ENCODE peak calls at places on chromosome 14, in eight cellular contexts. T is tibial nerve; I is mesothelial cell of epicardium; O is upper lobe of left lung; Z is astrocyte of the spinal cord; V is left ventricle myocardium inferior; Y is CD4-positive, alpha-beta T cell; C is GM23338. K is an unnamed sample.

GRCh38 chr14:64706552-64707193 is 2.4 kb downstream of the PLEKHG3 start:
- DNase-seq in Z (no peak), I (no peak), O (no peak), C (peak), Y (no peak), T (no peak), V (no peak), K (peak)

GRCh38 chr14:105843444-105844046 is 317.2 kb downstream of the TMEM121 start:
- DNase-seq in C (no peak), Z (no peak), O (peak), I (no peak), Y (no peak), T (no peak), V (no peak), K (no peak)

GRCh38 chr14:27536748-27537147 is 938.9 kb upstream of the NOVA1 start:
- DNase-seq in C (no peak), T (no peak), I (no peak), V (no peak), Y (no peak), Z (no peak), O (no peak), K (no peak)

GRCh38 chr14:90544971-90545370 is 148.1 kb downstream of the CALM1 start:
- DNase-seq in T (no peak), Z (no peak), C (no peak), O (no peak), Y (no peak), V (no peak), I (no peak), K (no peak)

GRCh38 chr14:65352964-65353530 is 59.5 kb upstream of the FUT8 start:
- DNase-seq in Y (no peak), T (no peak), C (no peak), V (no peak), Z (no peak), O (no peak), I (no peak), K (no peak)

GRCh38 chr14:32709072-32709471 is 229.6 kb upstream of the NPAS3 start:
- DNase-seq in O (no peak), V (no peak), Y (no peak), T (peak), Z (peak), I (no peak), C (no peak), K (no peak)

GRCh38 chr14:103718572-103718971 is 3.0 kb downstream of the ZFYVE21 start:
- DNase-seq in I (no peak), C (no peak), V (no peak), T (no peak), Z (peak), O (no peak), Y (no peak), K (no peak)

GRCh38 chr14:105313381-105314286 is 914 bp upstream of the PACS2 start:
- DNase-seq in I (peak), C (peak), V (no peak), Y (no peak), O (no peak), T (peak), Z (no peak), K (no peak)

GRCh38 chr14:63717704-63718103 is 10.2 kb downstream of the SGPP1 start:
- DNase-seq in V (no peak), Y (no peak), T (no peak), O (no peak), C (peak), I (no peak), Z (peak), K (no peak)

GRCh38 chr14:80049055-80049454 is 162.2 kb downstream of the DIO2 start:
- DNase-seq in I (no peak), T (no peak), O (no peak), V (no peak), C (no peak), Z (peak), Y (no peak), K (no peak)

GRCh38 chr14:76968621-76969063 is 59.9 kb downstream of the IRF2BPL start:
- DNase-seq in O (no peak), V (no peak), I (no peak), C (peak), Y (no peak), Z (peak), T (no peak), K (no peak)

GRCh38 chr14:61486930-61487495 is 165.6 kb downstream of the PRKCH start:
- DNase-seq in V (no peak), T (no peak), Z (no peak), Y (no peak), C (no peak), I (no peak), O (peak), K (no peak)

GRCh38 chr14:21572604-21573003 is 7.3 kb downstream of the OR10G3 start:
- DNase-seq in I (no peak), C (no peak), V (no peak), O (no peak), Z (no peak), Y (no peak), T (no peak), K (no peak)

GRCh38 chr14:68176687-68177086 is 357.1 kb downstream of the RAD51B start:
- DNase-seq in O (no peak), Z (no peak), Y (no peak), I (no peak), T (no peak), V (no peak), C (no peak), K (no peak)

GRCh38 chr14:104138891-104139459 is 588 bp downstream of the KIF26A start:
- DNase-seq in C (no peak), Z (no peak), Y (no peak), V (peak), I (peak), T (no peak), O (no peak), K (peak)

GRCh38 chr14:67620217-67620789 is 583 bp downstream of the ARG2 start:
- DNase-seq in V (no peak), Y (no peak), I (no peak), T (no peak), C (peak), O (peak), Z (peak), K (no peak)

GRCh38 chr14:75969891-75970290 is 11.9 kb downstream of the TGFB3 start:
- DNase-seq in O (no peak), Z (no peak), I (no peak), V (no peak), Y (no peak), C (no peak), T (no peak), K (no peak)

GRCh38 chr14:68977741-68978549 is 1.2 kb downstream of the ACTN1 start:
- DNase-seq in I (no peak), O (peak), V (peak), T (peak), Y (peak), C (peak), Z (peak), K (no peak)

GRCh38 chr14:64801800-64802199 is 77.9 kb downstream of the SPTB start:
- DNase-seq in C (peak), I (no peak), T (no peak), O (no peak), V (no peak), Z (peak), Y (no peak), K (no peak)

GRCh38 chr14:102751088-102751487 is 26.2 kb upstream of the TRAF3 start:
- DNase-seq in C (no peak), O (no peak), T (no peak), V (no peak), Z (no peak), Y (no peak), I (no peak), K (no peak)

GRCh38 chr14:32703246-32703645 is 235.4 kb upstream of the NPAS3 start:
- DNase-seq in O (no peak), C (no peak), Z (peak), V (no peak), I (no peak), T (peak), Y (no peak), K (no peak)

DNA sequence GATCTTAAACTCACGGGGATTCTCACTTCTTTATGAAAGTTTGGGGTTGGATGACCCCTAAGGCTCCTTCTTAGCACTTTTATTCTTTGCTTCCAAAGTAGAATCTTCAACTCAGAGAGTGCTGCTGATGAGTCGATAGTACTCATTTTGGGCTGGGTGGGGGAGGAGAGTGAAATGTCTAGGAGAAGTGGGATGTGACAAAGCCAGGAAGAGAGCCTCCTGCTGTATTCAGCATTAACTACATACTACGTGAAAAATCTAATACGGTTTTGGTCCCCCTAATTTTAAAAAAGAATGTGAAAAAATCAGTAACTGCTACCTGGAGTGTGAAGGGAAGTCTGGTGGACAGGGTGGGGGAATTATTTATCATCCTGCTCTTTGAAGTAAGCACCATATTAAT is 148.3 kb downstream of the SAMD4A start:
- DNase-seq in C (peak), Y (no peak), T (no peak), O (no peak), Z (no peak), V (no peak), I (no peak), K (no peak)
- TF ChIP-seq CTCF in C (peak), Y (no peak), T (no peak), O (no peak), Z (peak), V (peak), I (no peak), K (no peak)

DNA sequence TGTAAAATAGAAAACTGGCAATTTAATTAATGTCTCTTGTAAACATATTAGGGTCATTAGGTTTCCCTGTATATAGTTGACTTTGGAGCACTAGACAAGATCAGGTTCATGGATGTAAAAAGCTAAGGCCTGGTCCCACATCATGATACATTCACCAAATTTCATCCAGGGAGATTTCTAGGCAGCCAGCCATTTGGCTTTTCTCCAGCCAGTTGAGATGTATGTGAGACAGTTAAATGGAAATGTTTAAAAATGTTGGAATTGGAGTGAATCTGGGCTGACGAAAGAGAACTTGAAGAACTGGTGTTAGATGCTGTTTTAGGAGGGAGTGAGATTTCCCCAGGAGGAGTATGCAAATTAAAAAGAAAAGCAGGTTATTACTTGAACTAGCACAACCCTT is 41.8 kb upstream of the CLEC14A start:
- DNase-seq in Z (peak), I (no peak), C (no peak), Y (no peak), V (no peak), T (no peak), O (no peak), K (no peak)
- TF ChIP-seq CTCF in Z (no peak), I (no peak), C (no peak), Y (no peak), V (no peak), T (no peak), O (no peak), K (no peak)

GRCh38 chr14:52950410-52950897 is 396 bp downstream of the FERMT2 start:
- DNase-seq in Z (peak), T (peak), I (peak), V (peak), O (peak), C (peak), Y (no peak), K (peak)
- TF ChIP-seq CTCF in Z (no peak), T (no peak), I (no peak), V (peak), O (no peak), C (no peak), Y (no peak), K (no peak)

DNA sequence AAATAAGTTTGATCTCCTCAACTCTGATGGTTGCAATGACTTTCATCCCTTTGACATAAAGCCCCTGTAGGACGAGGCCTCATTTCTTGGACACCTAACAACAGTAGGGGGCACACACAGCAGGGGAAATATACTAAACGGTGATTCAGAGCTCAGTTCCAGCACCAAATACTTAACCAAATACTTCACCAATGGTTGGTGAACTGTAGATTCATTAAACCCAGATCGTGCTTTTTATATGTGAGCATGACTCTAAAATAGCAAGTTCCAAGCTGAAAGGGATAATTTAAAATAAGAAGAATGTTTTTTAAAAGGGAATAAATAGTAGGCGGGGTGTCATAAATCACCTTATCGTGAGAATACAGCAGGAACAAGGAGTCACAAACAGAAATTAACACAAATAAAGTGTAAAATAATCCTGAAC is 53.2 kb downstream of the ATG2B start:
- DNase-seq in T (no peak), V (no peak), O (no peak), Z (peak), I (no peak), Y (no peak), C (no peak), K (no peak)
- TF ChIP-seq CTCF in T (no peak), V (no peak), O (no peak), Z (no peak), I (no peak), Y (no peak), C (peak), K (no peak)

GRCh38 chr14:99440278-99440677 is 40.4 kb downstream of the SETD3 start:
- DNase-seq in Y (no peak), I (no peak), O (no peak), C (peak), Z (no peak), V (no peak), T (no peak), K (no peak)
- TF ChIP-seq CTCF in Y (no peak), I (peak), O (no peak), C (peak), Z (no peak), V (no peak), T (no peak), K (no peak)

GRCh38 chr14:34873591-34874385 is 1.4 kb downstream of the BAZ1A start:
- DNase-seq in C (peak), T (peak), Y (peak), Z (peak), I (peak), V (peak), O (peak), K (peak)

GRCh38 chr14:34874386-34875030 is 652 bp downstream of the BAZ1A start:
- DNase-seq in Y (peak), V (peak), O (peak), C (peak), I (peak), T (peak), Z (peak), K (peak)

GRCh38 chr14:34872822-34873590 is 2.2 kb downstream of the BAZ1A start:
- DNase-seq in I (no peak), V (no peak), O (no peak), T (peak), Z (peak), Y (no peak), C (peak), K (no peak)

DNA sequence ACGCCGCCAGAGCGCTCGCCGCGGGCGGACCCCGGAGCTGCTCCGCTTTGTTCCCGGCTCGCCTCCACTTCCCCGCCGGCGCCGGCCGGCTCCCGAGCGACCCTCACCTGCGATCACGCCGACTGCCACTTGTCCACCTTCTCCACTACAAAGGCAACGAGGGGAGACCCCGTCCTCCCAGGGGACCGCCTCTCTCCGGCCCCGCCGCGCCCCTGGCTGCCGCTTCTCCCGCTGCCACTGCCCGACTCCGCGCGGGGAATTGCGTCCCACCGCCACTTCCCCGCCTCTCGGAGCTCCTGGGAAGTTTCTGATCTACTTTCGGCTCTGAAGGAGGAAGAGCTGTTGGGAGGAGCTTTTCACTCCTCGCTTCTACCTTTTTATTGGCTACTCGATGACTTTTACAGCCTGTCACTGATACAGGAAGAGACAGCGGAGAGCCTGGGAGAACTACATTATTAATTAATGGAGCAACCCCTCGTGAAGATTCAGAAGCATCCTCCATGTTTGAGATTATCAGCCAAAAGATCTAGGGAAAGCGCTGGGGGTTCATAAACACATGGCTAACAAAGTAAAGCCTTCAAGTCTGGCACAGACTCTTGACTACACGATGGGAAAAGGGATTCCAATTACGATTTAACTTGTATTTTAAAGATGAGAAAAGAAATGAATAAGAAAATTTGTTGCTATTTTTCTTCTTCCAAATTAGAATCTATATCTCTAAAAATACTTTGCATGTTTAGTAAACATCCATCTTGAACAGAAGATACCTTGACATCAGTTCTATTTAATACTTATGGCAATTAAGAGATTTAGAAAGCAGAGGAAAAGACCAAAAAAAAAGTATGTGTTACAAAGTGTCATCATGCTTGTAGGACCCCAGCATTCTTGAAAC is at the start of gene BAZ1A:
- DNase-seq in T (peak), Y (peak), C (peak), V (peak), Z (peak), I (no peak), O (peak), K (peak)
- TF ChIP-seq CTCF in T (peak), Y (no peak), C (no peak), V (peak), Z (no peak), I (no peak), O (no peak), K (no peak)

DNA sequence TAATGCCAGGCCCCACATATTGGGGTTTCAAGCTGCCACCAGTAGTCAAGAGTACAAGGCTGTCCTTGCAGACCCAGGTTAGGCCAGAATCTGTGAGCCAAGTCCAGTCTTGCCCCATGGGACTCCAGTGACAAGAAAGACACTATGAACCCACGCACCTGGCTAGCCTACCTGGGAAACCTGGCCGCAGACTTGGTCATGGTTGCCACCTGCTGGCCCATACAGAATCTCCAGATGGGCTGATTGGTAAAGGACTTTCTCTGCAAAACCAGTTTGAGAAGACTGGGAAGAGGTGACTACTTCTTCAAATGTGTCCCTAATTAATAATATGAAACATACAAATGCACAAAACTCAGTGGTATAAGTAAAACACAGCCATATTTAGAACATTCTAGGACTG is 398.4 kb upstream of the FLRT2 start:
- DNase-seq in C (peak), V (no peak), Y (no peak), I (no peak), Z (no peak), T (no peak), O (peak), K (no peak)
- TF ChIP-seq CTCF in C (peak), V (peak), Y (no peak), I (no peak), Z (no peak), T (no peak), O (peak), K (peak)

DNA sequence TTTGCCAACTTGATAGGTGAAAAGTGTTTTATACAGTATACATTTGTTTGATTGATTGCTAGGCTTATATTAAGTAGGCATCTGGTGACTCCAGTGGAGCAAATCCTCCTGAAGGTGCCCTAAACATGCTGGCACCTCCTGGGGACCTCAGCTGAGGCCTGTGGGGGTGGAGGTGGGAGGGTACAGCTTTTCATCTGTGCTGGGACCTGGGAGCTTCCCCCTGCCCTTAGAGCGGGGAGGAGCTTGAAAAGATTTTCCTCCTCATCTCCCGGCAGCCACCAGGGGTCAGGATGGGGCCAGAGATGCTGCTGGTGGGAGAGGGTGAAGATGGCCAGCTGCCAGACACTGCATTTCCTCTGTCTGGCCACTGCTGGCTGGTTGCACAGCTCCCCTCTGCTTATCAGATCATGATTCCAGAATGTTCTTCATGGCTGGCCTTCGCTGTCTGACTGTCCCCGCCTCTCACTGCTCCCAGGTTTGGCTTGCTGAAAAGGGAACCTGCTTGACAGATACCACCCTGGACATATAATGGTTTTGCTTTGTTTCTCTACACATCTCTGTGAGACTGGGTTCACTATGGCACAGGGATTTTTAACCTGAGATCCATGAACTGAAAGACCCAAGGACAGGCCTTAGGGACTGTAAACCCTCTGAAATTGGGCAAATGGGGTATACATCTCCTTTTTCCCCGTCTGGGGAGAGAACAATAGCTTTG is 10.5 kb upstream of the JPH4 start:
- DNase-seq in V (peak), Z (peak), T (peak), C (peak), Y (peak), I (peak), O (peak), K (no peak)
- TF ChIP-seq CTCF in V (peak), Z (peak), T (peak), C (peak), Y (peak), I (peak), O (peak), K (peak)